ENCODE peak calls at places on chromosomes 12 and 14, in eight cellular contexts. One of them, this sample, is unnamed. For H3K4me1, the result is how much of the 10 kb centered on the place peaks cover.

GRCh38 chr12:125131958-125132357 is 66.7 kb downstream of the AACS start:
- DNase-seq in PC-9: no peak
- DNase-seq in hepatocyte: no peak
- DNase-seq in neuronal stem cell: no peak
- DNase-seq in HCT116: no peak
- DNase-seq in fibroblast of lung: no peak
- DNase-seq in HepG2: no peak
- DNase-seq in keratinocyte: no peak
- DNase-seq in this sample: no peak

GRCh38 chr14:79500489-79500888 is 710.8 kb downstream of the DIO2 start:
- DNase-seq in PC-9: no peak
- DNase-seq in hepatocyte: no peak
- DNase-seq in neuronal stem cell: no peak
- DNase-seq in HCT116: no peak
- DNase-seq in fibroblast of lung: no peak
- DNase-seq in HepG2: no peak
- DNase-seq in keratinocyte: no peak
- DNase-seq in this sample: no peak

GRCh38 chr14:55705651-55706340 is 125.8 kb downstream of the KTN1 start:
- DNase-seq in PC-9: no peak
- DNase-seq in hepatocyte: peak
- DNase-seq in neuronal stem cell: no peak
- DNase-seq in HCT116: no peak
- DNase-seq in fibroblast of lung: peak
- DNase-seq in HepG2: peak
- DNase-seq in keratinocyte: no peak
- DNase-seq in this sample: no peak

GRCh38 chr12:131711551-131712205 is 788 bp downstream of the SFSWAP start:
- DNase-seq in PC-9: no peak
- DNase-seq in hepatocyte: peak
- DNase-seq in neuronal stem cell: no peak
- DNase-seq in HCT116: no peak
- DNase-seq in fibroblast of lung: no peak
- DNase-seq in HepG2: no peak
- DNase-seq in keratinocyte: no peak
- DNase-seq in this sample: peak

GRCh38 chr14:71430321-71431168 is 501.7 kb upstream of the RGS6 start:
- DNase-seq in PC-9: no peak
- DNase-seq in hepatocyte: no peak
- DNase-seq in neuronal stem cell: no peak
- DNase-seq in HCT116: no peak
- DNase-seq in fibroblast of lung: no peak
- DNase-seq in HepG2: no peak
- DNase-seq in keratinocyte: no peak
- DNase-seq in this sample: no peak

GRCh38 chr12:89448951-89449371 is 75.6 kb downstream of the GALNT4 start:
- DNase-seq in PC-9: no peak
- DNase-seq in hepatocyte: no peak
- DNase-seq in neuronal stem cell: no peak
- DNase-seq in HCT116: no peak
- DNase-seq in fibroblast of lung: peak
- DNase-seq in HepG2: no peak
- DNase-seq in keratinocyte: no peak
- DNase-seq in this sample: no peak

GRCh38 chr12:32399373-32400113 is at the start of gene FGD4:
- DNase-seq in PC-9: peak
- DNase-seq in hepatocyte: peak
- DNase-seq in neuronal stem cell: peak
- DNase-seq in HCT116: peak
- DNase-seq in fibroblast of lung: peak
- DNase-seq in HepG2: peak
- DNase-seq in keratinocyte: no peak
- DNase-seq in this sample: peak

GRCh38 chr12:47164730-47165439 is 85.1 kb upstream of the AMIGO2 start:
- DNase-seq in PC-9: no peak
- DNase-seq in hepatocyte: no peak
- DNase-seq in neuronal stem cell: no peak
- DNase-seq in HCT116: no peak
- DNase-seq in fibroblast of lung: peak
- DNase-seq in HepG2: no peak
- DNase-seq in keratinocyte: no peak
- DNase-seq in this sample: no peak

GRCh38 chr12:123364532-123365140 is at the start of gene SBNO1:
- DNase-seq in PC-9: peak
- DNase-seq in hepatocyte: peak
- DNase-seq in neuronal stem cell: peak
- DNase-seq in HCT116: peak
- DNase-seq in fibroblast of lung: peak
- DNase-seq in HepG2: peak
- DNase-seq in keratinocyte: peak
- DNase-seq in this sample: peak

GRCh38 chr12:122111070-122111750 is 32.7 kb downstream of the MLXIP start:
- DNase-seq in PC-9: peak
- DNase-seq in hepatocyte: no peak
- DNase-seq in neuronal stem cell: no peak
- DNase-seq in HCT116: peak
- DNase-seq in fibroblast of lung: no peak
- DNase-seq in HepG2: no peak
- DNase-seq in keratinocyte: peak
- DNase-seq in this sample: no peak

GRCh38 chr12:111444314-111444705 is 38.6 kb downstream of the SH2B3 start:
- DNase-seq in PC-9: no peak
- DNase-seq in hepatocyte: no peak
- DNase-seq in neuronal stem cell: no peak
- DNase-seq in HCT116: no peak
- DNase-seq in fibroblast of lung: peak
- DNase-seq in HepG2: no peak
- DNase-seq in keratinocyte: no peak
- DNase-seq in this sample: no peak
- H3K4me1 ChIP-seq in PC-9: under half
- H3K4me1 ChIP-seq in hepatocyte: under half
- H3K4me1 ChIP-seq in neuronal stem cell: under half
- H3K4me1 ChIP-seq in HCT116: under half
- H3K4me1 ChIP-seq in fibroblast of lung: under half
- H3K4me1 ChIP-seq in HepG2: under half
- H3K4me1 ChIP-seq in keratinocyte: under half
- H3K4me1 ChIP-seq in this sample: under half

GRCh38 chr12:53231859-53232640 is at the start of gene RARG:
- DNase-seq in PC-9: peak
- DNase-seq in hepatocyte: peak
- DNase-seq in neuronal stem cell: no peak
- DNase-seq in HCT116: no peak
- DNase-seq in fibroblast of lung: peak
- DNase-seq in HepG2: no peak
- DNase-seq in keratinocyte: no peak
- DNase-seq in this sample: peak

GRCh38 chr12:53230971-53231858 is 794 bp downstream of the RARG start:
- DNase-seq in PC-9: no peak
- DNase-seq in hepatocyte: no peak
- DNase-seq in neuronal stem cell: no peak
- DNase-seq in HCT116: no peak
- DNase-seq in fibroblast of lung: no peak
- DNase-seq in HepG2: no peak
- DNase-seq in keratinocyte: no peak
- DNase-seq in this sample: peak

GRCh38 chr12:53233671-53234091 is 1.7 kb upstream of the RARG start:
- DNase-seq in PC-9: no peak
- DNase-seq in hepatocyte: no peak
- DNase-seq in neuronal stem cell: no peak
- DNase-seq in HCT116: no peak
- DNase-seq in fibroblast of lung: no peak
- DNase-seq in HepG2: no peak
- DNase-seq in keratinocyte: no peak
- DNase-seq in this sample: peak

GRCh38 chr12:53234236-53234635 is 2.2 kb upstream of the RARG start:
- DNase-seq in PC-9: no peak
- DNase-seq in hepatocyte: peak
- DNase-seq in neuronal stem cell: no peak
- DNase-seq in HCT116: no peak
- DNase-seq in fibroblast of lung: no peak
- DNase-seq in HepG2: no peak
- DNase-seq in keratinocyte: no peak
- DNase-seq in this sample: peak

GRCh38 chr12:53232641-53233538 is 881 bp upstream of the RARG start:
- DNase-seq in PC-9: peak
- DNase-seq in hepatocyte: peak
- DNase-seq in neuronal stem cell: no peak
- DNase-seq in HCT116: no peak
- DNase-seq in fibroblast of lung: peak
- DNase-seq in HepG2: no peak
- DNase-seq in keratinocyte: no peak
- DNase-seq in this sample: peak
- H2AFZ ChIP-seq in PC-9: peak
- H2AFZ ChIP-seq in hepatocyte: peak
- H2AFZ ChIP-seq in neuronal stem cell: no peak
- H2AFZ ChIP-seq in HCT116: peak
- H2AFZ ChIP-seq in fibroblast of lung: peak
- H2AFZ ChIP-seq in HepG2: no peak
- H2AFZ ChIP-seq in keratinocyte: peak
- H2AFZ ChIP-seq in this sample: peak

GRCh38 chr14:99194136-99194535 is 77.9 kb downstream of the BCL11B start:
- DNase-seq in PC-9: no peak
- DNase-seq in hepatocyte: no peak
- DNase-seq in neuronal stem cell: no peak
- DNase-seq in HCT116: no peak
- DNase-seq in fibroblast of lung: no peak
- DNase-seq in HepG2: no peak
- DNase-seq in keratinocyte: no peak
- DNase-seq in this sample: no peak
- H3K4me1 ChIP-seq in PC-9: under half
- H3K4me1 ChIP-seq in hepatocyte: under half
- H3K4me1 ChIP-seq in neuronal stem cell: under half
- H3K4me1 ChIP-seq in HCT116: under half
- H3K4me1 ChIP-seq in fibroblast of lung: under half
- H3K4me1 ChIP-seq in HepG2: under half
- H3K4me1 ChIP-seq in keratinocyte: under half
- H3K4me1 ChIP-seq in this sample: under half

DNA sequence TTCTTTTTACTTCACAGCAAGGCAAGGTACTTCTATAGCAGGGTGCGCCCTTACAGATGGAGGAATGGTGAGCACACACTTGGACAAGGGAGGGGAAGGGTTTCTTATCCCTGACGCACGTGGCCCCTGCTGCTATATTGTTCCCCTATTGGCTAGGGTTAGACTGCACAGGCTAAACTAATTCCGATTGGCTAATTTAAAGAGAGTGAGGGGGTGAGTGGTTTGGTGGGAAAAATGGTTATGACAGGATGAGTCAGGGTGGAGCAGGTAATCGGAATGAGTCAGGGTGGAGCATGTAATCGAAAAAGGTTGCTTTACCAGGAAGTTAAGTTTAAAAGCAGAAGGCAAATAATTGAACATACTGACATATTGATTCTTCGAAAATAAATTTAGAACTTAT is 23.7 kb upstream of the RAB21 start:
- DNase-seq in PC-9: no peak
- DNase-seq in hepatocyte: no peak
- DNase-seq in neuronal stem cell: no peak
- DNase-seq in HCT116: no peak
- DNase-seq in fibroblast of lung: peak
- DNase-seq in HepG2: no peak
- DNase-seq in keratinocyte: no peak
- DNase-seq in this sample: no peak
- H2AFZ ChIP-seq in PC-9: no peak
- H2AFZ ChIP-seq in hepatocyte: no peak
- H2AFZ ChIP-seq in neuronal stem cell: no peak
- H2AFZ ChIP-seq in HCT116: peak
- H2AFZ ChIP-seq in fibroblast of lung: no peak
- H2AFZ ChIP-seq in HepG2: no peak
- H2AFZ ChIP-seq in keratinocyte: no peak
- H2AFZ ChIP-seq in this sample: no peak

DNA sequence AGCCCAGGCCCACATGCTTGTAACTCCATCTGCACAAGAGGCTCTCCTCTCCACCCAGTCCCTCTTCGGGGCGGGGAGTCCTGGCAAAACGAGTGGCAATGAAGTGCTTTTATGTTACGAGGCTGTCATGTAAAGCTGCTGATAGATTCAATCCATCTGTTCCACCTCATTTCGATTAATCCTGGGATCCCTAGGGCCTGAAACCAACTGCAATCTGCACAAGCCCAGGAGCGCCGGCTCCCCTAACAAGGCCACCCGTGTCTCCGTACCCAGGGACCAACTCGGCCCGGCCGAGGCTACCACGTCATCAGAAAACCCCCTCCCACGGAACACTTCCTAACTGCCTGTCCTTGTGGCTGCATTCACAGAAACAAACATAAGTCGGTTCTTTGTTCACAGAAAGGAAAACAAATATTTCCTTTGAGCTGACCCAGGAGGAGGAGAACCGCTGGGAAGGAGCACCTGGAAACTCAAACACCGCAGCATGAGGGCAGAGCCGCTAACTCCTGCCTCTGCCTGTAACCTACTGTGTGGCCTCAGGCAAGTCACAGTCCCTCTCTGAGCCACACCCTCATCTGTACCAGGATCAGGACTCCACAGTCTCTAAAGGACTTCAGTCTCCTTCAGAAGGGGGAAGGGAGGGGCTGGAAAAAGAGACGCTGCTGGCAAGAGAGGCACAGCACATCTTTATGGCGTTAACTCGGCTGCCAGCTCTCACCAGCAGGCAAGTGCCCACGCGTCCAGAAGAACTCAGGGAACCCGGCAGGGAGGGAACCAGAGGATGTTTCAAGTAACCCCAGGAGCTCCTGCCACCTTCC is 47.8 kb downstream of the CCDC88C start:
- DNase-seq in PC-9: no peak
- DNase-seq in hepatocyte: no peak
- DNase-seq in neuronal stem cell: no peak
- DNase-seq in HCT116: no peak
- DNase-seq in fibroblast of lung: no peak
- DNase-seq in HepG2: peak
- DNase-seq in keratinocyte: peak
- DNase-seq in this sample: no peak
- H3K4me1 ChIP-seq in PC-9: under half
- H3K4me1 ChIP-seq in hepatocyte: under half
- H3K4me1 ChIP-seq in neuronal stem cell: under half
- H3K4me1 ChIP-seq in HCT116: under half
- H3K4me1 ChIP-seq in fibroblast of lung: under half
- H3K4me1 ChIP-seq in HepG2: under half
- H3K4me1 ChIP-seq in keratinocyte: under half
- H3K4me1 ChIP-seq in this sample: under half

GRCh38 chr12:74076918-74077317 is 460.7 kb upstream of the ATXN7L3B start:
- DNase-seq in PC-9: no peak
- DNase-seq in hepatocyte: no peak
- DNase-seq in neuronal stem cell: no peak
- DNase-seq in HCT116: no peak
- DNase-seq in fibroblast of lung: no peak
- DNase-seq in HepG2: no peak
- DNase-seq in keratinocyte: no peak
- DNase-seq in this sample: no peak
- H2AFZ ChIP-seq in PC-9: no peak
- H2AFZ ChIP-seq in hepatocyte: no peak
- H2AFZ ChIP-seq in neuronal stem cell: no peak
- H2AFZ ChIP-seq in HCT116: no peak
- H2AFZ ChIP-seq in fibroblast of lung: no peak
- H2AFZ ChIP-seq in HepG2: no peak
- H2AFZ ChIP-seq in keratinocyte: no peak
- H2AFZ ChIP-seq in this sample: no peak

GRCh38 chr14:73457935-73458218 is 469 bp downstream of the NUMB start:
- DNase-seq in PC-9: no peak
- DNase-seq in hepatocyte: peak
- DNase-seq in neuronal stem cell: no peak
- DNase-seq in HCT116: no peak
- DNase-seq in fibroblast of lung: no peak
- DNase-seq in HepG2: no peak
- DNase-seq in keratinocyte: no peak
- DNase-seq in this sample: no peak
- H3K4me1 ChIP-seq in PC-9: under half
- H3K4me1 ChIP-seq in hepatocyte: under half
- H3K4me1 ChIP-seq in neuronal stem cell: under half
- H3K4me1 ChIP-seq in HCT116: under half
- H3K4me1 ChIP-seq in fibroblast of lung: under half
- H3K4me1 ChIP-seq in HepG2: half or more
- H3K4me1 ChIP-seq in keratinocyte: under half
- H3K4me1 ChIP-seq in this sample: under half

GRCh38 chr14:105410642-105411016 is 9.0 kb upstream of the MTA1 start:
- DNase-seq in PC-9: no peak
- DNase-seq in hepatocyte: no peak
- DNase-seq in neuronal stem cell: no peak
- DNase-seq in HCT116: no peak
- DNase-seq in fibroblast of lung: no peak
- DNase-seq in HepG2: no peak
- DNase-seq in keratinocyte: no peak
- DNase-seq in this sample: no peak
- H2AFZ ChIP-seq in PC-9: no peak
- H2AFZ ChIP-seq in hepatocyte: no peak
- H2AFZ ChIP-seq in neuronal stem cell: no peak
- H2AFZ ChIP-seq in HCT116: no peak
- H2AFZ ChIP-seq in fibroblast of lung: no peak
- H2AFZ ChIP-seq in HepG2: no peak
- H2AFZ ChIP-seq in keratinocyte: no peak
- H2AFZ ChIP-seq in this sample: peak